ENCODE peak calls at places on chromosomes 12 and 14, in five cellular contexts. X is body of pancreas, S is endothelial cell of umbilical vein, Z is AG04450, P is breast epithelium. G is an unnamed sample.

GRCh38 chr12:5335059-5335458 is 96.8 kb upstream of the NTF3 start:
- DNase-seq in Z (no peak), S (no peak), X (no peak), P (no peak), G (peak; percentile 69)

GRCh38 chr12:123780956-123781355 is 18.9 kb downstream of the DNAH10 start:
- DNase-seq in Z (no peak), P (no peak), X (no peak), S (no peak), G (no peak)

GRCh38 chr12:92041742-92042141 is 103.9 kb downstream of the BTG1 start:
- DNase-seq in P (no peak), S (peak; percentile 14), Z (no peak), X (no peak), G (peak; percentile 92)

GRCh38 chr12:96257550-96258392 is 63.6 kb downstream of the ELK3 start:
- DNase-seq in S (peak; percentile 57), Z (no peak), P (no peak), X (peak; percentile 47), G (no peak)

GRCh38 chr12:79451988-79452387 is 238.8 kb downstream of the PAWR start:
- DNase-seq in Z (peak; percentile 36), X (peak; percentile 26), P (peak; percentile 64), S (peak; percentile 99), G (peak; percentile 87)

GRCh38 chr12:19439059-19440018 is at the start of gene AEBP2:
- DNase-seq in P (peak; percentile 92), S (peak; percentile 94), Z (peak; percentile 91), X (peak; percentile 90), G (peak; percentile 83)

GRCh38 chr14:70823281-70823680 is 14.0 kb upstream of the MAP3K9 start:
- DNase-seq in Z (no peak), P (no peak), S (no peak), X (no peak), G (no peak)

GRCh38 chr12:120847392-120848157 is 56.6 kb downstream of the SPPL3 start:
- DNase-seq in X (no peak), P (no peak), S (no peak), Z (no peak), G (no peak)

GRCh38 chr12:42468853-42469252 is 120.7 kb downstream of the PRICKLE1 start:
- DNase-seq in S (no peak), P (no peak), Z (no peak), X (no peak), G (no peak)

GRCh38 chr12:17286874-17287273 is 680.9 kb upstream of the LMO3 start:
- DNase-seq in P (no peak), S (no peak), X (no peak), Z (no peak), G (no peak)

GRCh38 chr12:42643881-42644579 is 54.5 kb upstream of the PRICKLE1 start:
- DNase-seq in Z (no peak), X (no peak), S (no peak), P (no peak), G (no peak)

GRCh38 chr14:24605435-24606190 is 3.9 kb downstream of the GZMH start:
- DNase-seq in Z (no peak), X (peak; percentile 48), P (no peak), S (peak; percentile 12), G (peak; percentile 23)

GRCh38 chr14:50006141-50006540 is 110.2 kb downstream of the VCPKMT start:
- DNase-seq in Z (no peak), P (no peak), S (no peak), X (no peak), G (no peak)

GRCh38 chr12:1338483-1339177 is 255.8 kb downstream of the FBXL14 start:
- DNase-seq in X (peak; percentile 19), S (no peak), Z (no peak), P (no peak), G (no peak)

GRCh38 chr14:52011557-52011956 is 22.2 kb downstream of the RTRAF start:
- DNase-seq in P (no peak), X (no peak), Z (no peak), S (no peak), G (no peak)

DNA sequence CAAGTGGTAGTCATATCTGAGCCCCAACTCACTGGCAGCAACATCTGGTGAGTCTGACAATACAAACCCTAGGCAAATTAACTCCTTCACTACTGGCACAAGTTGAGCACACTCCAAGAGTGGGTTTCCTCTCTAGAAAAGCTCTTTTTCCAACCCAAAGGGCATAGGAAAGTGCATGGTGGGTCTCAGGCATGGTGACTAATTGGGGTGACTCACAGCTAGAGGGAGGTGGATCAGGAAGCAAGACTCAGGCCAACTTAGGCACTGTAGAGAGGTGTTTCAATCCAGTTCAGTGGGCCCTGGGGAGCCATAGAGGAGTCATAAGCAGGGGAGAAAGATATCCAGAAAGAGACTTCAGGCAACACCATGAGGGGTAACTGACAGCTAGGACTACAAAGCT is 42.3 kb downstream of the MAP1LC3B2 start:
- DNase-seq in X (no peak), Z (no peak), P (no peak), S (peak; percentile 26), G (peak; percentile 66)
- TF ChIP-seq CTCF in X (no peak), Z (no peak), P (no peak), S (no peak), G (no peak)

GRCh38 chr14:100143934-100144333 is 15.5 kb downstream of the DEGS2 start:
- DNase-seq in S (no peak), X (no peak), P (no peak), Z (no peak), G (no peak)

GRCh38 chr14:100143523-100143922 is 15.9 kb downstream of the DEGS2 start:
- DNase-seq in P (no peak), S (no peak), X (no peak), Z (no peak), G (no peak)

GRCh38 chr14:100140452-100141132 is 18.9 kb downstream of the DEGS2 start:
- DNase-seq in X (peak; percentile 42), S (peak; percentile 81), P (no peak), Z (no peak), G (peak; percentile 31)

GRCh38 chr14:100141133-100141497 is 18.3 kb downstream of the DEGS2 start:
- DNase-seq in Z (no peak), S (no peak), X (no peak), P (no peak), G (no peak)

DNA sequence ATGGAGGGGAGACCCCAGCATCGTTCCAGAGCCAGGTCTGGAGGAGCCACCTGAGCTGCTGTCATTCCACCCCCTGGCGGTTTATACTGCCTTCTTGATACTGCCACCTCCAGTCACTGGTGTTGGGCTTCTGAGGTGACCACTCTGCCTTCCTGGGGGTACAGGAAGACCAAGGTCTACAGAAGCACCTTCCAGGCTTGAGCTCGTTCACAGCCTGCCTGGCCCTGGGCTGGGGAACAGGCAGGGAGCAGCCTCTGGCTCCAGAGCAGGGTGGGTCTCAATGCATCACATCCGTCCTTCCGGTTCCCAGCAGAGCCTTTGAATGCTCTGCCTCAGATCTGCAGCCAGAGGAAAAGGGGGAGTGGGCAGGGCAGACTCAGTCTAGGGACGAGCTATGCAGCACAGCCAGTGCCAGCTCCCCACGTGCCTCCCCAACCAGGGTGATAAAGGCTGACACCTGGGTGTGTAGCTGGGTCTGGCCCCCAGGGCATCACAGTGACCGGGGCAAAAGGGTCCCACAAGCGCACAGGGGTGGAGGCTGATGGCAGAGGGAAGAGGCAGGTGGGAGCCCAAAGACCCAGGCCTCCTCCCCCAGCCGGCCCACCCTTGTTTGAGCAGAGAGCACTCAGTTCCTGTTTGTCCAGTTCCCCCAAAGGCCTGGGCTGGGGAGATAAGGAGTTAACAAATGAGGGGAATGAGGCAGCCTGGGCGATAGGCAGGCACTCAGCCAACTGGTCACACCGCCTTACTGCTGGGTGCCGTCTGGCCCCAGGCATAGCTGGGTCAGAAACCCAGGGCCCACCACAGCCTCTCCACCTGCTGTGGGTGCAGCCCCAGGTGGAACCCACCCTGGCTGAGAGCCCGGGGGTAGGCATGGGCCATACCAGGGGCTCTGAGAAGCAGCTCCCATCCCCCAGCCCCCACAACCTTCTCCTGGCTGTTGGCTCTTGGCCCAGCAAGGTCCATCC is 17.1 kb downstream of the DEGS2 start:
- DNase-seq in S (peak; percentile 96), X (peak; percentile 82), P (no peak), Z (no peak), G (peak; percentile 22)
- H3K4me3 ChIP-seq in S (peak overlapping the region; percentile 6), X (no peak overlapping the region), P (no peak overlapping the region), Z (no peak overlapping the region), G (no peak overlapping the region)

GRCh38 chr14:91827746-91828145 is 39.6 kb downstream of the TC2N start:
- DNase-seq in X (no peak), S (no peak), Z (no peak), P (no peak), G (no peak)

GRCh38 chr14:91831337-91831736 is 36.0 kb downstream of the TC2N start:
- DNase-seq in X (no peak), P (no peak), S (no peak), Z (no peak), G (no peak)

GRCh38 chr14:91829511-91829910 is 37.8 kb downstream of the TC2N start:
- DNase-seq in Z (no peak), P (no peak), S (no peak), X (no peak), G (peak; percentile 18)

GRCh38 chr14:91834571-91834970 is 32.8 kb downstream of the TC2N start:
- DNase-seq in S (no peak), X (no peak), P (no peak), Z (no peak), G (no peak)

DNA sequence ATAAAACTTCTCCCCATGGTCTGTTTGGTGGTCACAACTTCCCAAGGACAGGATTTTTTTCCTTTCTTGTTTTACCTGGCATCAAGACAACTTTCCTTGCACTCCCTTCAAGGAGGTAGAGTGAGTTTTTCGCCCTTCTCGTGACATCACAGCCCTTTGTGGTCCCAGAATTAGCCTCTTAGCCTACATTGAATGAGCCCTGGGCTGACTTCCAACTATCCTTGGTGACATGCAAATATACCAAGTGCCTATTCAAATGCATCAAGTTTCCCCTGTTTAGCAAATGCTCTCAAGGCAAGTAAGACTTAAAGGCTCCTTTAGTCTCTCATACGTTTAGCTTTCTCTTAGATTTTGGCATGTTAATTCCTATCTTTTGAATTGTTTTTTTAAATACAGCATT is 36.6 kb downstream of the TC2N start:
- DNase-seq in Z (no peak), S (no peak), X (peak; percentile 74), P (no peak), G (peak; percentile 26)
- H3K27me3 ChIP-seq in Z (peaks cover 7% of the 10 kb centered on the region), S (peaks cover 16% of the 10 kb centered on the region), X (no peaks in the 10 kb centered on the region), P (no peaks in the 10 kb centered on the region), G (no peaks in the 10 kb centered on the region)

GRCh38 chr14:57378661-57379060 is 11.7 kb upstream of the NAA30 start:
- DNase-seq in X (no peak), P (no peak), S (peak; percentile 34), Z (no peak), G (no peak)
- TF ChIP-seq CTCF in X (no peak), P (no peak), S (no peak), Z (peak; percentile 11), G (no peak)

GRCh38 chr12:122064780-122065588 is 13.6 kb upstream of the MLXIP start:
- DNase-seq in P (no peak), S (peak; percentile 69), X (peak; percentile 67), Z (no peak), G (peak; percentile 65)
- H3K4me3 ChIP-seq in P (no peak overlapping the region), S (no peak overlapping the region), X (peak overlapping the region; percentile 58), Z (no peak overlapping the region), G (no peak overlapping the region)

DNA sequence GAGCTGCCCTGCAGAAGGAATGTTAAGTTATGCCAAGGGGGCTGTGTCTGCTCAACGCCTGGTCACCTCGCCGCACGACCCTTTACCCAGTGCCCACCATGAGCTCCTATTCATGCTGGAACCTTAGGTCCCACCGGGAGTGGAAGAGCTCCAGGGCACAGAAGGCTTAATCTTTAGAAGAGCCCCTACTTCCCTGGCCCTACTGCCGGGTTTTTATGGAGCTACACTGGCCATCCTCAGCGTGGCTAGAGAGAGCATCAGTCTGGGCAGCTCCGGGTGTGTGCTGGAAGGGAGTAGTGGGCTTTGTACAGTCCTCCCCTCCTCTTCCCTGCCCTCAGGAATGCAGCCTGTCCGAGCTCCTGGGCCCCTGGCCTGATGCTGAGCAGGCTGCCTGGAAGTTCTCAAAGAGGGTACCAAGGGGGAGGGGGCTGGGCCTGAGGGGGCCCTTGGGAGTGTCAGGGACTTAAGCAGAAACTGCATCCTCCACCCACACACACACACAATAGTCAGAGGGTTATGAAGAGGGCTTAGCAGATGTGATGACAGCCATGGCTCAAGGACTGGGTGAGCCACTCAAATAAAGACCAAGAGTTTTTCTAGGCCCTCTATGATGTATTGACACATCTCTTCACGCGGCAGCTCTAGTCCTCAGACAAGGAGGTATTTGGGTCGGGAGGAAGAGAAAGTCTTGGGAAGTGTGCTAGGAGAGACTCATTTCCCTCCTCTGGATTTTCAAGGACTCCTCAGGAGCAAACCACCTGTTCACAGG is 16.4 kb upstream of the FIGNL2 start:
- DNase-seq in P (no peak), Z (no peak), X (no peak), S (no peak), G (no peak)
- H3K27me3 ChIP-seq in P (no peaks in the 10 kb centered on the region), Z (peaks cover 22% of the 10 kb centered on the region), X (peaks cover 17% of the 10 kb centered on the region), S (no peaks in the 10 kb centered on the region), G (peaks cover 37% of the 10 kb centered on the region)

G was measured in bronchial epithelial cell.